ENCODE peak calls at places on chromosomes 5 and 9, in nine cellular contexts. P is left lung, A is AG10803, W is lower lobe of right lung, S is A549, Z is fibroblast of lung, U is lower leg skin, Y is stomach, E is cardiac muscle cell. O is an unnamed sample.

GRCh38 chr5:9066349-9066748 is 479.5 kb downstream of the SEMA5A start:
- DNase-seq in P (no peak), A (no peak), W (no peak), S (no peak), Z (no peak), U (no peak), Y (no peak), E (no peak), O (no peak)

GRCh38 chr9:95508242-95508967 is 8.4 kb downstream of the PTCH1 start:
- DNase-seq in P (no peak), A (peak), W (no peak), S (peak), Z (no peak), U (no peak), Y (no peak), E (no peak), O (no peak)

GRCh38 chr9:78035369-78035993 is 3.9 kb upstream of the GNAQ start:
- DNase-seq in P (peak), A (peak), W (no peak), S (peak), Z (peak), U (peak), Y (peak), E (peak), O (peak)

GRCh38 chr5:144203750-144204596 is 33.3 kb downstream of the KCTD16 start:
- DNase-seq in P (no peak), A (peak), W (no peak), S (peak), Z (peak), U (peak), Y (peak), E (peak), O (peak)

GRCh38 chr9:20321683-20322082 is 300.6 kb downstream of the MLLT3 start:
- DNase-seq in P (no peak), A (no peak), W (no peak), S (no peak), Z (no peak), U (no peak), Y (no peak), E (no peak), O (peak)

GRCh38 chr5:75435101-75435500 is 76.3 kb downstream of the CERT1 start:
- DNase-seq in P (no peak), A (peak), W (no peak), S (no peak), Z (no peak), U (no peak), Y (no peak), E (no peak), O (peak)

GRCh38 chr5:109410389-109411174 is 808 bp upstream of the PJA2 start:
- DNase-seq in P (peak), A (peak), W (peak), S (peak), Z (peak), U (peak), Y (peak), E (peak), O (peak)

GRCh38 chr9:37994639-37995347 is 74.2 kb downstream of the SHB start:
- DNase-seq in P (peak), A (peak), W (peak), S (no peak), Z (peak), U (peak), Y (peak), E (peak), O (peak)

GRCh38 chr9:89674667-89675402 is 70.0 kb downstream of the GADD45G start:
- DNase-seq in P (no peak), A (no peak), W (no peak), S (no peak), Z (no peak), U (peak), Y (peak), E (no peak), O (peak)

GRCh38 chr9:126750941-126751725 is 53.7 kb upstream of the ZBTB43 start:
- DNase-seq in P (no peak), A (no peak), W (no peak), S (no peak), Z (no peak), U (no peak), Y (no peak), E (no peak), O (no peak)

GRCh38 chr5:120304653-120305052 is 159.4 kb upstream of the PRR16 start:
- DNase-seq in P (no peak), A (peak), W (no peak), S (no peak), Z (peak), U (no peak), Y (no peak), E (no peak), O (peak)

GRCh38 chr5:107469485-107469884 is 201.3 kb downstream of the EFNA5 start:
- DNase-seq in P (no peak), A (peak), W (no peak), S (peak), Z (peak), U (no peak), Y (no peak), E (no peak), O (peak)

GRCh38 chr5:92554447-92555085 is 1026.5 kb downstream of the NR2F1-AS1 start:
- DNase-seq in P (no peak), A (no peak), W (no peak), S (no peak), Z (no peak), U (no peak), Y (no peak), E (no peak), O (no peak)

GRCh38 chr9:95773061-95773433 is 102.4 kb upstream of the ERCC6L2 start:
- DNase-seq in P (no peak), A (peak), W (no peak), S (no peak), Z (peak), U (no peak), Y (no peak), E (no peak), O (no peak)

GRCh38 chr5:67301285-67301904 is 104.8 kb upstream of the CD180 start:
- DNase-seq in P (peak), A (peak), W (peak), S (no peak), Z (peak), U (peak), Y (peak), E (no peak), O (peak)

GRCh38 chr5:73826761-73827450 is 200.9 kb downstream of the ARHGEF28 start:
- DNase-seq in P (no peak), A (peak), W (no peak), S (peak), Z (peak), U (peak), Y (no peak), E (no peak), O (peak)

GRCh38 chr9:5552301-5552700 is 42.0 kb downstream of the PDCD1LG2 start:
- DNase-seq in P (no peak), A (no peak), W (no peak), S (no peak), Z (no peak), U (no peak), Y (no peak), E (no peak), O (peak)

GRCh38 chr5:173786296-173787187 is 101.6 kb upstream of the CPEB4 start:
- DNase-seq in P (peak), A (no peak), W (no peak), S (no peak), Z (no peak), U (no peak), Y (no peak), E (no peak), O (no peak)

GRCh38 chr9:72315089-72315509 is 49.9 kb downstream of the ZFAND5 start:
- DNase-seq in P (peak), A (peak), W (peak), S (peak), Z (peak), U (peak), Y (peak), E (peak), O (peak)

GRCh38 chr5:172162348-172162747 is 25.7 kb downstream of the STK10 start:
- DNase-seq in P (no peak), A (peak), W (no peak), S (peak), Z (peak), U (no peak), Y (no peak), E (no peak), O (no peak)

GRCh38 chr9:17120203-17120602 is 14.6 kb upstream of the CNTLN start:
- DNase-seq in P (no peak), A (no peak), W (no peak), S (no peak), Z (no peak), U (no peak), Y (no peak), E (no peak), O (no peak)

GRCh38 chr5:116669261-116670049 is 94.8 kb upstream of the SEMA6A start:
- DNase-seq in P (no peak), A (no peak), W (no peak), S (no peak), Z (no peak), U (no peak), Y (no peak), E (no peak), O (no peak)

GRCh38 chr9:111356567-111357244 is 26.7 kb upstream of the OR2K2 start:
- DNase-seq in P (no peak), A (peak), W (no peak), S (peak), Z (peak), U (peak), Y (no peak), E (peak), O (peak)

GRCh38 chr5:109223521-109223920 is 186.3 kb downstream of the PJA2 start:
- DNase-seq in P (no peak), A (no peak), W (no peak), S (no peak), Z (no peak), U (no peak), Y (no peak), E (peak), O (no peak)

GRCh38 chr9:131094622-131095021 is 1.7 kb upstream of the AIF1L start:
- DNase-seq in P (no peak), A (peak), W (no peak), S (no peak), Z (peak), U (no peak), Y (no peak), E (no peak), O (peak)

GRCh38 chr9:79256691-79257213 is 315.0 kb upstream of the TLE4 start:
- DNase-seq in P (no peak), A (peak), W (no peak), S (no peak), Z (peak), U (no peak), Y (no peak), E (no peak), O (peak)

GRCh38 chr9:34659592-34660253 is 2.7 kb downstream of the CCL27 start:
- DNase-seq in P (no peak), A (no peak), W (no peak), S (no peak), Z (no peak), U (no peak), Y (no peak), E (no peak), O (no peak)

GRCh38 chr9:131627846-131628820 is 82.8 kb downstream of the PRRT1B start:
- DNase-seq in P (peak), A (no peak), W (peak), S (no peak), Z (peak), U (no peak), Y (peak), E (no peak), O (peak)

GRCh38 chr5:62671479-62671878 is 92.9 kb downstream of the LRRC70 start:
- DNase-seq in P (no peak), A (no peak), W (no peak), S (no peak), Z (no peak), U (no peak), Y (no peak), E (no peak), O (no peak)

GRCh38 chr5:131984945-131985665 is 26.4 kb downstream of the ACSL6 start:
- DNase-seq in P (no peak), A (no peak), W (peak), S (no peak), Z (no peak), U (no peak), Y (no peak), E (no peak), O (no peak)

GRCh38 chr5:33049298-33049697 is 338.2 kb downstream of the NPR3 start:
- DNase-seq in P (no peak), A (no peak), W (no peak), S (peak), Z (no peak), U (no peak), Y (no peak), E (no peak), O (peak)

GRCh38 chr9:134155812-134156360 is 8.5 kb downstream of the RNU6ATAC start:
- DNase-seq in P (no peak), A (no peak), W (no peak), S (no peak), Z (no peak), U (no peak), Y (no peak), E (no peak), O (no peak)

GRCh38 chr5:123868267-123868666 is 356.3 kb downstream of the CSNK1G3 start:
- DNase-seq in P (no peak), A (no peak), W (no peak), S (no peak), Z (no peak), U (no peak), Y (no peak), E (no peak), O (no peak)

GRCh38 chr5:40676643-40677333 is 2.9 kb upstream of the PTGER4 start:
- DNase-seq in P (no peak), A (peak), W (no peak), S (no peak), Z (peak), U (no peak), Y (no peak), E (no peak), O (peak)

GRCh38 chr9:137158625-137159024 is 11.2 kb downstream of the LRRC26 start:
- DNase-seq in P (no peak), A (no peak), W (no peak), S (no peak), Z (no peak), U (no peak), Y (no peak), E (no peak), O (no peak)

GRCh38 chr5:125117556-125117955 is 371.1 kb upstream of the ZNF608 start:
- DNase-seq in P (no peak), A (peak), W (no peak), S (no peak), Z (no peak), U (no peak), Y (no peak), E (no peak), O (peak)

GRCh38 chr5:178870411-178870810 is 10.7 kb downstream of the ZNF354B start:
- DNase-seq in P (no peak), A (no peak), W (no peak), S (no peak), Z (no peak), U (no peak), Y (no peak), E (no peak), O (no peak)

GRCh38 chr9:135468866-135469521 is 10.6 kb upstream of the PPP1R26 start:
- DNase-seq in P (no peak), A (peak), W (no peak), S (no peak), Z (peak), U (no peak), Y (no peak), E (no peak), O (peak)
- H3K4me3 ChIP-seq in P (no peak), A (peak), W (no peak), S (no peak), Z (no peak), U (no peak), Y (no peak), E (no peak), O (peak)

DNA sequence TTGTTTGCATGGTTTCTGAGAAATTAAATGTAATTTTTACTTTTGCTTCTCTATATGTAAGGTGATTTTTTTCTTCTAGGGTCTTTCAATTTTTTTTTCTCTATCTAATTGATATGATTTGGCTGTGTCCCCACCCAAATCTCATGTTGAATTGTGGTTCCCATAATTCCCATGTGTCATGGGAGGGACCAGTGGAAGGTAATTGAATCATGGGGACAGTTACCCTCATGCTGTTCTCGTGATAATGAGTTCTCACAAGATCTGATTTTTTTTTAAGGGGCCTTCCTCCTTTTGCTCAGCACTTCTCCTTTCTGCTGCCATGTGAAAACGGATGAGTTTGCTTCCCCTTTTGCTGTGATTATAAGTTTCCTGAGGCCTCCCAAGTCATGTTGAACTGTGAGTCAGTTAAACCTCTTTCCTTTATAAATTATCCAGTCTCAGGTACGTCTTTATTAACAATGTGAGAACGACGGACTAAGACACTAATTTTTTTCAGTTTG is 150.8 kb downstream of the MTRR start:
- DNase-seq in P (no peak), A (no peak), W (no peak), S (no peak), Z (no peak), U (no peak), Y (no peak), E (no peak), O (no peak)
- TF ChIP-seq CTCF in P (no peak), A (no peak), W (no peak), S (no peak), Z (no peak), U (no peak), Y (no peak), E (no peak), O (no peak)

GRCh38 chr5:39176740-39177628 is 42.4 kb downstream of the FYB1 start:
- DNase-seq in P (no peak), A (no peak), W (no peak), S (no peak), Z (no peak), U (no peak), Y (no peak), E (no peak), O (no peak)
- H3K4me3 ChIP-seq in P (no peak), A (no peak), W (no peak), S (no peak), Z (no peak), U (no peak), Y (no peak), E (no peak), O (no peak)

GRCh38 chr9:100426194-100426531 is 780 bp upstream of the MSANTD3 start:
- DNase-seq in P (no peak), A (no peak), W (no peak), S (no peak), Z (no peak), U (no peak), Y (no peak), E (no peak), O (no peak)

GRCh38 chr9:100427366-100428263 is 672 bp downstream of the MSANTD3 start:
- DNase-seq in P (peak), A (peak), W (peak), S (peak), Z (peak), U (peak), Y (peak), E (peak), O (peak)

GRCh38 chr9:100425758-100426157 is 1.2 kb upstream of the MSANTD3 start:
- DNase-seq in P (no peak), A (peak), W (no peak), S (no peak), Z (no peak), U (no peak), Y (no peak), E (no peak), O (peak)

GRCh38 chr9:100428871-100429654 is 2.1 kb downstream of the MSANTD3 start:
- DNase-seq in P (no peak), A (peak), W (no peak), S (peak), Z (peak), U (peak), Y (no peak), E (no peak), O (peak)

GRCh38 chr9:100426532-100427365 is at the start of gene MSANTD3:
- DNase-seq in P (peak), A (peak), W (peak), S (peak), Z (peak), U (peak), Y (peak), E (peak), O (peak)
- TF ChIP-seq CTCF in P (no peak), A (no peak), W (no peak), S (peak), Z (peak), U (no peak), Y (no peak), E (no peak), O (no peak)

GRCh38 chr5:133892774-133893173 is 75.7 kb downstream of the C5orf15 start:
- DNase-seq in P (no peak), A (no peak), W (no peak), S (no peak), Z (no peak), U (no peak), Y (no peak), E (no peak), O (no peak)

GRCh38 chr5:133890776-133891280 is 77.6 kb downstream of the C5orf15 start:
- DNase-seq in P (no peak), A (no peak), W (no peak), S (no peak), Z (no peak), U (no peak), Y (no peak), E (no peak), O (no peak)

GRCh38 chr5:133890308-133890707 is 78.1 kb downstream of the C5orf15 start:
- DNase-seq in P (no peak), A (no peak), W (no peak), S (no peak), Z (no peak), U (no peak), Y (no peak), E (no peak), O (no peak)

GRCh38 chr5:133892306-133892705 is 76.1 kb downstream of the C5orf15 start:
- DNase-seq in P (no peak), A (no peak), W (no peak), S (no peak), Z (no peak), U (no peak), Y (no peak), E (no peak), O (no peak)

GRCh38 chr5:133891390-133891789 is 77.0 kb downstream of the C5orf15 start:
- DNase-seq in P (no peak), A (no peak), W (no peak), S (no peak), Z (no peak), U (no peak), Y (no peak), E (no peak), O (no peak)
- H3K4me3 ChIP-seq in P (no peak), A (no peak), W (no peak), S (no peak), Z (no peak), U (no peak), Y (no peak), E (no peak), O (no peak)

DNA sequence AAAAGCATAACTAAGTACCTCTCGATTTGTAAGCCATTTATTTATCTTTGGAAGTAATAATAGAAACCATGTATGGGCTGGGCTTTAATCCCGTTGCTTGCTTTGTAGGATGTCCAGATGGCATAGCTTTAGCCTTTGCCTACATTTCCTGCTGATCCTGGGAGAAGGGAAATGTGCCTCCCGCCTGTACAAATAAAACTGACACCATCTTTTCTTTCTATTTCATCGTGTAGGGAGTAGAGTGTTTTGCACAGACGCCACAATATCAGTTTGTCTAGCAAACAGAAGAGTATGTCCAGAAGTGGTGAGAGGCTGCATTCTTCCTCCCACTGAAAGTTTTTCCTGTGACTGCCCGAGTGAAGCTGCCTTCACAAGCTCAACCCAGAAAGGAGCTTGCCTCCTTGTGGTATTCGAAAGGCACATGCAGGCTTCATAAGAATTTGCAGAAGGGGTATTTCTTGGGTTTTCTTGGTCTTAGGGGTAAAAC is 24.7 kb upstream of the TJP2 start:
- DNase-seq in P (no peak), A (peak), W (no peak), S (no peak), Z (peak), U (peak), Y (no peak), E (peak), O (peak)
- TF ChIP-seq CTCF in P (peak), A (peak), W (peak), S (no peak), Z (peak), U (no peak), Y (no peak), E (peak), O (peak)

O was measured in fibroblast of mammary gland.